ENCODE peak calls at places on chromosomes 1 and 21, in ten cellular contexts. C is RWPE2, V is HFF-Myc, X is choroid plexus epithelial cell, R is cardiac muscle cell, N is body of pancreas, F is AG09309, H is lower leg skin, L is endothelial cell, E is fibroblast of villous mesenchyme. U is an unnamed sample.

GRCh38 chr1:230140221-230141001 is 73.4 kb downstream of the GALNT2 start:
- DNase-seq in C (no peak), V (no peak), X (peak), R (peak), N (peak), F (no peak), H (no peak), L (peak), E (peak), U (no peak)

GRCh38 chr1:228515200-228515834 is 28.1 kb downstream of the RNF187 start:
- DNase-seq in C (no peak), V (peak), X (peak), R (peak), N (peak), F (no peak), H (no peak), L (peak), E (peak), U (no peak)

GRCh38 chr1:24283326-24284155 is 35.6 kb upstream of the GRHL3 start:
- DNase-seq in C (peak), V (peak), X (peak), R (peak), N (peak), F (no peak), H (no peak), L (no peak), E (peak), U (no peak)

GRCh38 chr1:1157914-1158710 is 15.6 kb upstream of the TTLL10 start:
- DNase-seq in C (no peak), V (no peak), X (peak), R (peak), N (peak), F (no peak), H (no peak), L (peak), E (peak), U (no peak)

GRCh38 chr1:28259935-28260802 is 851 bp downstream of the SESN2 start:
- DNase-seq in C (peak), V (peak), X (peak), R (peak), N (peak), F (peak), H (peak), L (peak), E (peak), U (no peak)

GRCh38 chr1:241355311-241356010 is 1.5 kb downstream of the RGS7 start:
- DNase-seq in C (no peak), V (no peak), X (no peak), R (no peak), N (no peak), F (no peak), H (no peak), L (no peak), E (no peak), U (no peak)

GRCh38 chr1:189787201-189787600 is 690.5 kb downstream of the BRINP3 start:
- DNase-seq in C (no peak), V (no peak), X (peak), R (peak), N (peak), F (no peak), H (no peak), L (no peak), E (no peak), U (no peak)

GRCh38 chr1:24918370-24918769 is 11.7 kb downstream of the RUNX3 start:
- DNase-seq in C (no peak), V (no peak), X (no peak), R (no peak), N (no peak), F (no peak), H (no peak), L (no peak), E (no peak), U (no peak)

GRCh38 chr21:46060596-46061061 is 37.3 kb upstream of the COL6A2 start:
- DNase-seq in C (no peak), V (peak), X (peak), R (peak), N (peak), F (peak), H (peak), L (no peak), E (peak), U (peak)

GRCh38 chr1:65425697-65426096 is 5.2 kb downstream of the LEPR start:
- DNase-seq in C (no peak), V (peak), X (peak), R (peak), N (no peak), F (no peak), H (no peak), L (no peak), E (peak), U (no peak)

GRCh38 chr1:115469703-115470476 is 131.8 kb upstream of the NGF start:
- DNase-seq in C (peak), V (no peak), X (peak), R (peak), N (peak), F (no peak), H (no peak), L (peak), E (peak), U (no peak)

GRCh38 chr1:184075040-184076029 is 23.8 kb downstream of the TSEN15 start:
- DNase-seq in C (no peak), V (peak), X (peak), R (peak), N (peak), F (peak), H (peak), L (peak), E (peak), U (no peak)
- TF ChIP-seq CTCF in C (peak), V (peak), X (peak), R (peak), N (peak), F (peak), H (no peak), L (peak), E (peak), U (no peak)

GRCh38 chr1:100053727-100054126 is 79.0 kb downstream of the SASS6 start:
- DNase-seq in C (no peak), V (no peak), X (no peak), R (no peak), N (no peak), F (no peak), H (no peak), L (no peak), E (no peak), U (no peak)

GRCh38 chr1:100050139-100050538 is 80.3 kb downstream of the SLC35A3 start:
- DNase-seq in C (no peak), V (no peak), X (no peak), R (no peak), N (no peak), F (no peak), H (no peak), L (no peak), E (no peak), U (no peak)

GRCh38 chr1:100053119-100053518 is 79.6 kb downstream of the SASS6 start:
- DNase-seq in C (no peak), V (no peak), X (no peak), R (no peak), N (no peak), F (no peak), H (no peak), L (no peak), E (no peak), U (no peak)

GRCh38 chr1:100051893-100052292 is 80.8 kb downstream of the SASS6 start:
- DNase-seq in C (no peak), V (no peak), X (no peak), R (no peak), N (no peak), F (no peak), H (no peak), L (no peak), E (no peak), U (no peak)
- TF ChIP-seq CTCF in C (no peak), V (no peak), X (no peak), R (no peak), N (no peak), F (no peak), H (no peak), L (no peak), E (no peak), U (no peak)

GRCh38 chr1:23178931-23179330 is 10.3 kb upstream of the LUZP1 start:
- DNase-seq in C (no peak), V (no peak), X (peak), R (peak), N (no peak), F (no peak), H (no peak), L (peak), E (peak), U (no peak)
- TF ChIP-seq CTCF in C (peak), V (no peak), X (peak), R (peak), N (no peak), F (peak), H (no peak), L (peak), E (peak), U (no peak)

DNA sequence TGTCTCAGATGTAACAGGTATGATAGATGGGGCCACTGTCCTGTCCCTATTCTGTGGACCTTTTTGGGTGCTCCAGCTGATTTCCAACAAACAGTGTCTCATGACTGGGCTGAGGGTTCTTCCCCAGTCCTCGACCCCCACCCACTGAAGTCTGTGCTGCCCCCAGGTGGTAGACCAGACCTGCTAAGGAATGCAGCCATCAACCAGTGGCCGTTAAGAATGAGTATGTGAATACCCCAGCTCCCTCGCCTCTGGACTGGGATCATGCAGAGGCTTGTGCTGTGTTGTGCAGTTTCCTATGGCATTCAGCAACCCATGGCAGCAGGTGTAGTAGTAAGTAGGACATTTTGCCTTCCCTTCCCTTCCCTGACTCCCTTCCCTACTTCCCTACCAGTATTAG is 183.1 kb upstream of the KAZN start:
- DNase-seq in C (no peak), V (no peak), X (no peak), R (no peak), N (no peak), F (no peak), H (no peak), L (peak), E (no peak), U (no peak)
- TF ChIP-seq CTCF in C (peak), V (peak), X (peak), R (no peak), N (no peak), F (peak), H (no peak), L (no peak), E (no peak), U (no peak)

GRCh38 chr1:106398391-106398790 is 658.1 kb upstream of the PRMT6 start:
- DNase-seq in C (no peak), V (no peak), X (no peak), R (no peak), N (no peak), F (no peak), H (no peak), L (no peak), E (no peak), U (no peak)

DNA sequence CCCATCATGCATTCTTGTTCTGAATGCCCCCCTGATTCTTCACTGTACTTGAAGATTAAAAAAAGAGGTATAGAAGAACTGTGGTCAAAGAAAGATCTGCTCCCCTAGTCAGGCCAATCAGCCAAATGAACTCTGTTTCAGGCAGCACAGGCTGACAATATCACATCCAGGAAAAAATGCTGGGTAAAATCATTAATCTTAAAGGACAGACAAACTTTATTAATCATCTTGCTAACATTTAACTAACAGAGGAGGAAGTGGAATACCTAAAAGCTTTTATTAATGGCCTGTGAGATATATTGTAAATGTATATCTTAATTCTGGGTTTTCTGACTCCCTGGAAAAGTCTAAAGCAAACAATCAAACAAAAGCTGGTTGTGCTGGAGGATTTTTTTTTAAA is 660.5 kb upstream of the PRMT6 start:
- DNase-seq in C (no peak), V (no peak), X (no peak), R (no peak), N (no peak), F (no peak), H (no peak), L (no peak), E (no peak), U (no peak)
- TF ChIP-seq CTCF in C (no peak), V (no peak), X (no peak), R (no peak), N (no peak), F (no peak), H (no peak), L (no peak), E (no peak), U (no peak)